ENCODE peak calls at places on chromosomes 2 and 18, in nine cellular contexts. Z is epithelial cell of esophagus; Q is KG1; N is ACHN; Y is B cell; B is stimulated activated CD4-positive, alpha-beta T cell treated with anti-CD3 and anti-CD28 coated beads, Interleukin-4, amount 100 ng/mL, for 48 hours; X is left ventricle myocardium superior; S is esophagus squamous epithelium; W is cardiac fibroblast. K is an unnamed sample.

GRCh38 chr18:57095884-57096283 is 51.0 kb upstream of the BOD1L2 start:
- DNase-seq in Z (no peak), Q (no peak), N (no peak), Y (no peak), B (no peak), X (no peak), S (no peak), W (no peak), K (no peak)

GRCh38 chr18:2180586-2180985 is 390.7 kb downstream of the METTL4 start:
- DNase-seq in Z (peak), Q (no peak), N (no peak), Y (no peak), B (no peak), X (no peak), S (no peak), W (no peak), K (no peak)

GRCh38 chr18:42074704-42075103 is 119.7 kb downstream of the PIK3C3 start:
- DNase-seq in Z (no peak), Q (no peak), N (no peak), Y (no peak), B (no peak), X (no peak), S (no peak), W (no peak), K (no peak)

GRCh38 chr18:59950215-59950944 is 50.6 kb downstream of the PMAIP1 start:
- DNase-seq in Z (peak), Q (no peak), N (no peak), Y (no peak), B (no peak), X (no peak), S (no peak), W (peak), K (no peak)

GRCh38 chr2:8453904-8454302 is 228.0 kb upstream of the ID2 start:
- DNase-seq in Z (no peak), Q (no peak), N (peak), Y (no peak), B (no peak), X (no peak), S (no peak), W (no peak), K (peak)

GRCh38 chr18:24546304-24546703 is 85.9 kb downstream of the HRH4 start:
- DNase-seq in Z (peak), Q (no peak), N (no peak), Y (no peak), B (no peak), X (no peak), S (no peak), W (peak), K (no peak)

GRCh38 chr2:208511016-208511415 is 104.4 kb downstream of the PTH2R start:
- DNase-seq in Z (no peak), Q (no peak), N (no peak), Y (no peak), B (no peak), X (no peak), S (no peak), W (no peak), K (no peak)

GRCh38 chr2:161913865-161914264 is 160.2 kb downstream of the DPP4 start:
- DNase-seq in Z (peak), Q (no peak), N (peak), Y (no peak), B (no peak), X (no peak), S (no peak), W (peak), K (peak)

GRCh38 chr2:221068123-221068522 is 504.0 kb downstream of the EPHA4 start:
- DNase-seq in Z (peak), Q (no peak), N (no peak), Y (no peak), B (no peak), X (no peak), S (no peak), W (no peak), K (no peak)

GRCh38 chr2:70896765-70897202 is 38.9 kb upstream of the ATP6V1B1 start:
- DNase-seq in Z (no peak), Q (no peak), N (no peak), Y (no peak), B (no peak), X (no peak), S (no peak), W (no peak), K (peak)

K was measured in osteoblast.